ENCODE peak calls at places on chromosomes 6 and 20, in five cellular contexts. One of them, this sample, is unnamed.

GRCh38 chr6:162443101-162443500 is 284.5 kb downstream of the PRKN start:
- DNase-seq in stomach: peak; percentile 62
- DNase-seq in left lung: no peak
- DNase-seq in tibial artery: no peak
- DNase-seq in RWPE1: peak; percentile 29
- DNase-seq in this sample: no peak

GRCh38 chr20:64104667-64105451 is 2.5 kb downstream of the NPBWR2 start:
- DNase-seq in stomach: no peak
- DNase-seq in left lung: peak; percentile 2
- DNase-seq in tibial artery: peak; percentile 15
- DNase-seq in RWPE1: no peak
- DNase-seq in this sample: peak; percentile 84

GRCh38 chr20:52003415-52003814 is 188.2 kb downstream of the ZFP64 start:
- DNase-seq in stomach: no peak
- DNase-seq in left lung: no peak
- DNase-seq in tibial artery: no peak
- DNase-seq in RWPE1: no peak
- DNase-seq in this sample: no peak

GRCh38 chr6:57104350-57104749 is 14.4 kb downstream of the ZNF451 start:
- DNase-seq in stomach: no peak
- DNase-seq in left lung: no peak
- DNase-seq in tibial artery: no peak
- DNase-seq in RWPE1: no peak
- DNase-seq in this sample: no peak

GRCh38 chr6:106883808-106884262 is 90.7 kb downstream of the CD24 start:
- DNase-seq in stomach: no peak
- DNase-seq in left lung: no peak
- DNase-seq in tibial artery: no peak
- DNase-seq in RWPE1: no peak
- DNase-seq in this sample: no peak

GRCh38 chr6:10000461-10000992 is 414.3 kb downstream of the TFAP2A start:
- DNase-seq in stomach: no peak
- DNase-seq in left lung: no peak
- DNase-seq in tibial artery: no peak
- DNase-seq in RWPE1: peak; percentile 12
- DNase-seq in this sample: no peak

GRCh38 chr6:70119218-70119835 is 183.6 kb downstream of the COL9A1 start:
- DNase-seq in stomach: peak; percentile 28
- DNase-seq in left lung: no peak
- DNase-seq in tibial artery: no peak
- DNase-seq in RWPE1: no peak
- DNase-seq in this sample: no peak

GRCh38 chr20:32281711-32282110 is 4.3 kb downstream of the KIF3B start:
- DNase-seq in stomach: no peak
- DNase-seq in left lung: no peak
- DNase-seq in tibial artery: no peak
- DNase-seq in RWPE1: no peak
- DNase-seq in this sample: no peak

GRCh38 chr6:129110687-129111343 is 227.9 kb downstream of the LAMA2 start:
- DNase-seq in stomach: no peak
- DNase-seq in left lung: no peak
- DNase-seq in tibial artery: no peak
- DNase-seq in RWPE1: no peak
- DNase-seq in this sample: no peak

GRCh38 chr20:48685300-48685699 is 142.5 kb downstream of the PREX1 start:
- DNase-seq in stomach: no peak
- DNase-seq in left lung: no peak
- DNase-seq in tibial artery: no peak
- DNase-seq in RWPE1: no peak
- DNase-seq in this sample: peak; percentile 2

GRCh38 chr6:7784706-7785105 is 58.8 kb downstream of the BMP6 start:
- DNase-seq in stomach: no peak
- DNase-seq in left lung: no peak
- DNase-seq in tibial artery: no peak
- DNase-seq in RWPE1: no peak
- DNase-seq in this sample: no peak

GRCh38 chr6:27541212-27541931 is 68.5 kb upstream of the ZNF184 start:
- DNase-seq in stomach: no peak
- DNase-seq in left lung: no peak
- DNase-seq in tibial artery: no peak
- DNase-seq in RWPE1: no peak
- DNase-seq in this sample: no peak

GRCh38 chr6:168905451-168906090 is 348.1 kb downstream of the THBS2 start:
- DNase-seq in stomach: peak; percentile 39
- DNase-seq in left lung: no peak
- DNase-seq in tibial artery: no peak
- DNase-seq in RWPE1: no peak
- DNase-seq in this sample: no peak

GRCh38 chr6:7166410-7167293 is 58.9 kb downstream of the RREB1 start:
- DNase-seq in stomach: no peak
- DNase-seq in left lung: no peak
- DNase-seq in tibial artery: no peak
- DNase-seq in RWPE1: no peak
- DNase-seq in this sample: no peak

GRCh38 chr6:166618866-166619761 is 7.9 kb downstream of the RPS6KA2 start:
- DNase-seq in stomach: no peak
- DNase-seq in left lung: no peak
- DNase-seq in tibial artery: no peak
- DNase-seq in RWPE1: no peak
- DNase-seq in this sample: no peak

GRCh38 chr20:24503352-24503931 is 34.0 kb downstream of the SYNDIG1 start:
- DNase-seq in stomach: no peak
- DNase-seq in left lung: no peak
- DNase-seq in tibial artery: no peak
- DNase-seq in RWPE1: no peak
- DNase-seq in this sample: no peak

GRCh38 chr6:33566182-33567084 is 13.6 kb downstream of the BAK1 start:
- DNase-seq in stomach: no peak
- DNase-seq in left lung: no peak
- DNase-seq in tibial artery: no peak
- DNase-seq in RWPE1: peak; percentile 56
- DNase-seq in this sample: no peak

GRCh38 chr6:132054525-132054924 is 103.4 kb upstream of the CCN2 start:
- DNase-seq in stomach: no peak
- DNase-seq in left lung: no peak
- DNase-seq in tibial artery: no peak
- DNase-seq in RWPE1: peak; percentile 44
- DNase-seq in this sample: no peak

GRCh38 chr6:52016918-52017748 is 70.3 kb downstream of the PKHD1 start:
- DNase-seq in stomach: no peak
- DNase-seq in left lung: no peak
- DNase-seq in tibial artery: no peak
- DNase-seq in RWPE1: no peak
- DNase-seq in this sample: no peak

GRCh38 chr6:71902261-71902660 is 15.9 kb downstream of the RIMS1 start:
- DNase-seq in stomach: no peak
- DNase-seq in left lung: no peak
- DNase-seq in tibial artery: no peak
- DNase-seq in RWPE1: no peak
- DNase-seq in this sample: no peak

GRCh38 chr6:170044836-170045562 is 245.9 kb downstream of the DLL1 start:
- DNase-seq in stomach: no peak
- DNase-seq in left lung: peak; percentile 31
- DNase-seq in tibial artery: no peak
- DNase-seq in RWPE1: no peak
- DNase-seq in this sample: peak; percentile 50

GRCh38 chr6:26025047-26025893 is 62.0 kb upstream of the HFE start:
- DNase-seq in stomach: no peak
- DNase-seq in left lung: no peak
- DNase-seq in tibial artery: no peak
- DNase-seq in RWPE1: no peak
- DNase-seq in this sample: no peak

GRCh38 chr20:62688855-62689460 is 19.7 kb upstream of the NTSR1 start:
- DNase-seq in stomach: no peak
- DNase-seq in left lung: no peak
- DNase-seq in tibial artery: no peak
- DNase-seq in RWPE1: peak; percentile 51
- DNase-seq in this sample: no peak
- TF ChIP-seq CTCF in stomach: no peak
- TF ChIP-seq CTCF in left lung: no peak
- TF ChIP-seq CTCF in tibial artery: no peak
- TF ChIP-seq CTCF in RWPE1: no peak
- TF ChIP-seq CTCF in this sample: peak; percentile 48

DNA sequence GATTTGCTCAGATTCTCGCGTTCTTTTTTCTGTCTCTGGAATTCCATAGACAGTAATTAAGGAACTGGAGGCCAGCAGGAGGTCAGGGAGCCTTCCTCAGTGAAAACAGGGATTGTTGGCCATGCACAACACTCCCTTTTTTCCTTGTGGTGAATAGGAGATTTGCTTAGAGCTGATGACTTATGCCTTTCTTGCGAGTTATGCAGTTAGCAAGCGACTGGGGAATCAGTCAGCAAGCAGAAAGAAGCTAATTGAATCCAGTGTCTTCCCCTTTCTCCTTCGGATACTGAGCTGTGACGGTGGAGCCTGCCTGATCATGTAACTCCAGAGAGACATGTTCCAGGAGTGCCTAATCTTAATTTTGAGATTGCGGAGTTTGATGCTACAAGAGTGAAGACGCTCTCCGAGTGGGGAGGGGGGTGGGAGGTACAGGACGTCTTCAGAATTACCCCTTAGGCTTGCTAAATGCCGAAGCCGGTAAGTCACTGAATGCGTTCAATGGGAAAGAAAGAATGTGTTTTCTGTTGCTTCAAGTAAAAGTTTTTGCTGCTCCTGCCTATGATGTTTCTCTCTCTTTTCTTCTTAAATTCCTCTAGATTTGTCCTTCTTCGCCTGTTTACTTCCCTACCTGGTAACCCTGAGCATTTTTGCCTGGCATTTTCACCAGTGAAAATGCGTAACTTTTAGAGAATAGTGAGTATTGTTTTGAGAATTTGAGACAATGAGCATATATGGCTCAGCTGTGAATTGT is 165.9 kb downstream of the SASH1 start:
- DNase-seq in stomach: no peak
- DNase-seq in left lung: no peak
- DNase-seq in tibial artery: no peak
- DNase-seq in RWPE1: no peak
- DNase-seq in this sample: no peak
- TF ChIP-seq CTCF in stomach: no peak
- TF ChIP-seq CTCF in left lung: no peak
- TF ChIP-seq CTCF in tibial artery: no peak
- TF ChIP-seq CTCF in RWPE1: no peak
- TF ChIP-seq CTCF in this sample: peak; percentile 22

GRCh38 chr6:28866342-28867077 is 57.3 kb downstream of the TRIM27 start:
- DNase-seq in stomach: peak; percentile 82
- DNase-seq in left lung: peak; percentile 80
- DNase-seq in tibial artery: peak; percentile 54
- DNase-seq in RWPE1: no peak
- DNase-seq in this sample: no peak
- TF ChIP-seq CTCF in stomach: no peak
- TF ChIP-seq CTCF in left lung: no peak
- TF ChIP-seq CTCF in tibial artery: no peak
- TF ChIP-seq CTCF in RWPE1: no peak
- TF ChIP-seq CTCF in this sample: no peak

GRCh38 chr20:6381887-6382286 is 259.1 kb upstream of the FERMT1 start:
- DNase-seq in stomach: no peak
- DNase-seq in left lung: no peak
- DNase-seq in tibial artery: no peak
- DNase-seq in RWPE1: peak; percentile 21
- DNase-seq in this sample: no peak
- TF ChIP-seq CTCF in stomach: no peak
- TF ChIP-seq CTCF in left lung: no peak
- TF ChIP-seq CTCF in tibial artery: no peak
- TF ChIP-seq CTCF in RWPE1: peak; percentile 34
- TF ChIP-seq CTCF in this sample: peak; percentile 74

DNA sequence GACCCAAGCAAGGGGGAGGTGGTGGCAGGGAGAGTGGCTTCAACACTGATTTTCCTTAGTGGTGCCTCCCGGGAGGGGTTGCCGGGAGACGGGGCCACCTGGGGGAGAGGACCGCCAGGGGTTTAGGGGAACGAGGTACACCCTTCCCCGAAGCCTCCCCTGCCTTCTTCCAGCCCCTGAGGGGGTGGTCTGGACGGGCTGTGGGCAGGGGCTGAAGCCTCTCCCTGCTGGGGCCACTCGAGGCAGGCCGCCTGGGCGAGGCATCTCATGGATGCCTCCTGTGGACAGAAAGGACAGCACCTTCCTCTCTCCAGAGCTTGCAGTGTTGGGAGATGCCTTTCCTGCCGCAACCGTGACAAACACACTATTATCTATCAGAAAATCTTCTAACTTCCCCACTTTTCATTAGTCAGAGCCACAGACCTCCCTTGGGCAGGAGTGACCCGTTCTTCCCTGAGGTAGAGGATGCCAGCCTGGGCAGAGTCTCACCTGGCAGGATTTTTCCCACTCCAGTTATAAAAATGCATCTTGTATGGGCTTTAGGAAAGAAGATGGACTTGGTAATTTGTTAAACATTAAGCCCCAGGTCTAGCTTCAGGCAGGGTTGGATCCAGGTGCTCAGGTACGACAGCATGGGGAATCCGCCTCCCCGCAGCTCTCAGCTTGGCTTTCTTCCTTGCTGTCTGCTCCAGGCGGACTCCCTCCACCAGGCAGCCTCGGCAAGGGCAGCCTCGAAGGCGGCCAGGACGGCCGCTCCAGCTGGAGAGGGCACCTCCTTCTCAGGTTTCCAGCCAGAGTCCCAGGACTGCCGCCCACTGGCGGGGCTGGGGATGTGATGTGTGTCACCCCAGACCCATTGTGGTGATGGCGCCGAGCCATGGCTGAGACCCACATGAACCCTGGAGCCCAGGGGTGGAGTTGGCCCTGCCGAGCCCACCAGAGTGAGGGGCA is 11.0 kb downstream of the HRH3 start:
- DNase-seq in stomach: peak; percentile 33
- DNase-seq in left lung: no peak
- DNase-seq in tibial artery: no peak
- DNase-seq in RWPE1: peak; percentile 57
- DNase-seq in this sample: no peak
- TF ChIP-seq CTCF in stomach: no peak
- TF ChIP-seq CTCF in left lung: no peak
- TF ChIP-seq CTCF in tibial artery: no peak
- TF ChIP-seq CTCF in RWPE1: no peak
- TF ChIP-seq CTCF in this sample: peak; percentile 23

DNA sequence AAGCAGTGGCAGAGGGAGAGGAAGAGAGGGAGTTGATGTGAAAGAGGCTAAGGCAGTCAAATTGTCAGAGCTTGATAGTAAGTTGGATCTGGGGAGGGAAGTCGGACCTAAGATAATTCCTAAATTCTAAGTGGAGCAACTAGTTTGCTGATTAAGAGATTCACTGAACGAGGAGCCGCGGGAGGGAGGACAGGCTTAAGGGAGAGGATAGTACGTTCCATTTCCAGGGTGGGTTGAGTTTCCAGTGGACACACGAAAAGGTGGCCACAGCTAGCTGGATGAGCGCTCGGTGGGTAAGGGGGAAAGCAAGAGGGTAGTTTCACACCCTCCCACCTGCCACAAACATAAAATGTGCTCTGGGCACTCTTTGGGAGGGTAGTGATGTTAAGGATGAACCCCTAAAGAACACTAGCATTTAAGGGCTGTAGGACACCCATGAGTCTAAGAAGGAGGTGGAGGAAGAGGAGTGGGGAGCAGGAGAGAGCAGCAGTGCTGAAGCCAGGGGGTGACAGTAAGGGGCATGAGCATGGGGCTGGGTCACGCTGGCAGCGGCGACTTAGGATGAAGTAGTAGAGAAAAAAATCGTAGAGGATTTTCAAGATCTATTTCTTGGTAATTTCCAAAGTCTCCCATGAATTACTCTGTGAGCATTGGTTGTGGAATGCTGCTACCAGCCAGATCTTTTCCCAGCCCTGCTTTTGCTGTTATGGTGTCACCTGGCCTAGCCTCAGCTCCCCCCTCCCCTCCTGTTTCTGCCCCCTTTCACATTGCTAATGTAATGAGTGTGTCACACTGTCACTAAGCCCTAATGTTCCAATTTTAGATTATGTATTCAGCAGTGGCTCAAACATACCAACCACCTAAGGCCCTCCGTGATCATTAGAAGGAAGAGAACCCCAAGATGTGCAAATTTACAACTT is 21.4 kb downstream of the ACTR5 start:
- DNase-seq in stomach: no peak
- DNase-seq in left lung: no peak
- DNase-seq in tibial artery: no peak
- DNase-seq in RWPE1: no peak
- DNase-seq in this sample: no peak
- TF ChIP-seq CTCF in stomach: no peak
- TF ChIP-seq CTCF in left lung: no peak
- TF ChIP-seq CTCF in tibial artery: no peak
- TF ChIP-seq CTCF in RWPE1: no peak
- TF ChIP-seq CTCF in this sample: no peak

This sample was measured in chondrocyte.